ENCODE peak calls at places on chromosome 19, in four cellular contexts. U, A, P and Y are unnamed samples.

GRCh38 chr19:48661746-48662145 is 11.1 kb downstream of the NTN5 start:
- DNase-seq in U (no peak), A (no peak), P (no peak), Y (no peak)

GRCh38 chr19:10831980-10832658 is 3.9 kb downstream of the TMED1 start:
- DNase-seq in U (no peak), A (no peak), P (no peak), Y (no peak)

GRCh38 chr19:48393559-48394330 is at the start of gene GRIN2D:
- DNase-seq in U (peak; percentile 26), A (peak; percentile 58), P (peak; percentile 66), Y (no peak)

GRCh38 chr19:56085571-56086275 is 35.4 kb downstream of the ZNF787 start:
- DNase-seq in U (no peak), A (no peak), P (no peak), Y (no peak)

GRCh38 chr19:41321600-41322270 is 11.8 kb downstream of the CCDC97 start:
- DNase-seq in U (no peak), A (no peak), P (peak; percentile 92), Y (no peak)

GRCh38 chr19:13505761-13506549 is at the start of gene CACNA1A:
- DNase-seq in U (peak; percentile 3), A (no peak), P (no peak), Y (no peak)

GRCh38 chr19:50416034-50416814 is 2.5 kb upstream of the SPIB start:
- DNase-seq in U (no peak), A (no peak), P (no peak), Y (no peak)

GRCh38 chr19:49196527-49197240 is 39.1 kb downstream of the TRPM4 start:
- DNase-seq in U (no peak), A (no peak), P (no peak), Y (no peak)

GRCh38 chr19:48302600-48302959 is 22.8 kb upstream of the EMP3 start:
- DNase-seq in U (no peak), A (no peak), P (no peak), Y (no peak)

GRCh38 chr19:33403973-33404304 is 30.4 kb downstream of the CEBPG start:
- DNase-seq in U (no peak), A (no peak), P (no peak), Y (no peak)

DNA sequence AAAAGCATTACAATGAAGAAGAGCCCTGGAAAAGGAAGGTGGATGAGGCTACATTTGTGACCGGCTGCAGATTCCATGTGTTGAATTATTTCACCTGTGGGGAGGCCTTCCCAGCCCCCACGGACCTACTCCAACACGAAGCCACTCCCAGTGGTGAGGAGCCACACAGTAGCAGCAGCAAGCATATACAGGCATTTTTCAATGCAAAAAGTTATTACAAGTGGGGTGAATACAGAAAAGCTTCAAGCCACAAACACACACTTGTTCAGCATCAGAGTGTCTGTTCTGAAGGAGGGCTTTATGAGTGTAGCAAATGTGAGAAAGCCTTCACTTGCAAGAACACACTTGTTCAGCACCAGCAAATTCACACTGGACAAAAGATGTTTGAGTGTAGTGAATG is 5.0 kb downstream of the ZNF551 start:
- DNase-seq in U (no peak), A (no peak), P (no peak), Y (no peak)
- H3K9me3 ChIP-seq in U (peaks cover 50% of the 10 kb centered on the region), A (peaks cover 72% of the 10 kb centered on the region), P (peaks cover 69% of the 10 kb centered on the region), Y (no peaks in the 10 kb centered on the region)

GRCh38 chr19:23065306-23065705 is 51.5 kb upstream of the ZNF730 start:
- DNase-seq in U (no peak), A (no peak), P (no peak), Y (no peak)

GRCh38 chr19:23075031-23075733 is 41.6 kb upstream of the ZNF730 start:
- DNase-seq in U (no peak), A (no peak), P (peak; percentile 82), Y (no peak)

GRCh38 chr19:23070353-23070781 is 46.5 kb upstream of the ZNF730 start:
- DNase-seq in U (no peak), A (no peak), P (no peak), Y (no peak)

DNA sequence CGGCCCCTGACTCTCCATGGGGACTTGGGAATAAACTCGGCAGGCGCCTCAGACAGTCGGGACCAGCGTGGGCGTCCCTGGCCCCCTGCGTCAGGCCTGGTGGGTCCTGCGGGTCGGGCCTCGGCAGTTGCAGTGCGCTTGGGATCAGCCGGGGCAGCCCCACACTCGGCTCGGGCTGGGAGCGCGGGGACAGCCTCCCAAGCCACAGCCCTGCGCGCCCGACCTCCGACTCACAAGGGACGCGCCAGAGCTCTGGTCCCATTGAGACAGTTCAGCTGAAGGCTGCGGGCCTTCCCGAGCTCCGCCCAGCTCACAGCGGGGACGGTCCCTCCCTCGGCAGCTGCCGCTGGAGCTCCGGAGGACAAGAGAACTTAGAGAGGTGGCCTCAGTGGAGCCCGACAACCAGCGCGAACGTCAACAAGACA is 45.7 kb upstream of the ZNF730 start:
- DNase-seq in U (no peak), A (no peak), P (no peak), Y (no peak)
- H3K4me3 ChIP-seq in U (no peak overlapping the region), A (no peak overlapping the region), P (no peak overlapping the region), Y (peak overlapping the region; percentile 39)

GRCh38 chr19:14526423-14526822 is 3.0 kb upstream of the TECR start:
- DNase-seq in U (no peak), A (no peak), P (no peak), Y (no peak)
- H3K9me3 ChIP-seq in U (no peaks in the 10 kb centered on the region), A (no peaks in the 10 kb centered on the region), P (no peaks in the 10 kb centered on the region), Y (no peaks in the 10 kb centered on the region)

GRCh38 chr19:1907563-1908363 is 2.6 kb downstream of the ADAT3 start:
- DNase-seq in U (no peak), A (no peak), P (no peak), Y (peak; percentile 88)
- H3K4me3 ChIP-seq in U (no peak overlapping the region), A (no peak overlapping the region), P (no peak overlapping the region), Y (peak overlapping the region; percentile 13)

GRCh38 chr19:20558011-20558410 is 7.6 kb downstream of the ZNF737 start:
- DNase-seq in U (no peak), A (no peak), P (no peak), Y (no peak)

DNA sequence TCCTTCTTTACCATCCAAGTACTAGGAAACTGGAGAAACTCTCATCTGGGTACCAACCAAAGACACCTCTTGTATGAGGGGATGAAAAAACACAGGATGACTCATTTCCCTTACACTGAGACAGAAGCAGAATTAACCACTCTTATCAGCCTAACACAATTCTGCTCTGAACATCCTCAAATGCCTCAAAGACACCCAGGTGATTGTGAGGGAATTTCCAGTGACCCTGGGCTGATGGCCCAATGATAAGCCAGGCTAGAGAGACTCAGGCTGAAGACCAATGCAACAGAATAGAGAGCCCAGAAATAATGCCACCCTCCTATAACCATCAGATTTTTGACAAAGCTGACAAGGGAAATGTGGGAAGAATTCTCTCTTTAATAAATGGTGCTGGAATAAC is 7.0 kb downstream of the ZNF737 start:
- DNase-seq in U (no peak), A (no peak), P (no peak), Y (no peak)
- H3K9me3 ChIP-seq in U (peaks cover 6% of the 10 kb centered on the region), A (peaks cover 40% of the 10 kb centered on the region), P (peaks cover 93% of the 10 kb centered on the region), Y (no peaks in the 10 kb centered on the region)

GRCh38 chr19:4506449-4507149 is 11.7 kb downstream of the PLIN4 start:
- DNase-seq in U (no peak), A (no peak), P (peak; percentile 79), Y (no peak)

GRCh38 chr19:4504874-4505569 is 13.3 kb downstream of the PLIN4 start:
- DNase-seq in U (no peak), A (no peak), P (no peak), Y (no peak)

GRCh38 chr19:4507150-4507452 is 11.2 kb downstream of the PLIN4 start:
- DNase-seq in U (no peak), A (no peak), P (no peak), Y (no peak)

GRCh38 chr19:4504297-4504701 is 14.0 kb downstream of the PLIN4 start:
- DNase-seq in U (no peak), A (no peak), P (no peak), Y (no peak)

DNA sequence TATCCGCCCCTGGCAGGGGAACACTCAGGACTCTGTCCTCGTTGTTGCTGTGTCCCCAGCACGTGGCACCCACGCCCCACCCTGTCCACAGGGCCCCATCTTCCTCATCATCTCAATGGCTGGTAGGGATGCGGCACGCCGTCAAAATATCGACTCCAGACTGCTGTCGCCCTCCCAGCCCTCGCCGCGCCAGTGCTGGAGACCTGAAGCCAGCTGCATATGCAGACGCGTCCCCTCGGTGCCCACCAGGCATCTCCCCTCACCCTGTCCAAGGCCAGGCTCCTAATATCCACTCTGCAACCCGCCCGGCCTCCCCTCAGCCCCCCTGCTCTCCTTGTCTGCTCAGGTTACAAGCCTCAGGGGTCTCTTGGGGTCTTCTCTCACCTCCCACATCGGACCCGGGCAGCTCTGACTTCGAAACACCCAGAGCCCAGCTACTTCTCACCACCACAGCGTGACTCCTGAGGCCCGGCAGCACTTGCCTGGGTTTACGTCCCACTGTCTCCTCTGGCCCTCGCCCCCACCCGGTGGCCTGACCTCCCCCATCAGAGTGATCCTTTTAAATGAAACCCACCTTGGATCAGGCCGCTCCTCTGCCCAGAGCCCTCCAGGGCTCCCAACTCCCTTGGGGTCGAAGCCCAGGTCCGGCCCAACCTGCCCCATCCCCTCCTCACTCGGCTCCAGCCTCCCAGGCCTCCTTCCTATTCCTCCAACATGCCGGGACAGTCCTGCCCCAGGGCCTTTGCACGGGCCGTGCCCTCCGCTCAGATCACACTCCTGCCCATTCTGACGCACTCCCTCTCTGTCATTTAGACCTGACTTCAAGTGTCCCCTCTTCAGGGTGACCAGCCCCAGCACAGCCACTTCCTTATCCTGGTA is 12.5 kb downstream of the PLIN4 start:
- DNase-seq in U (no peak), A (no peak), P (no peak), Y (no peak)
- H3K4me3 ChIP-seq in U (no peak overlapping the region), A (no peak overlapping the region), P (no peak overlapping the region), Y (no peak overlapping the region)